ENCODE peak calls at places on chromosomes 11 and 22, in nine cellular contexts. G is esophagus squamous epithelium, W is Panc1, K is adrenal gland, M is left ventricle myocardium inferior, P is body of pancreas, U is GM13977, T is fibroblast of villous mesenchyme, O is OCI-LY7. Y is an unnamed sample.

GRCh38 chr11:68583047-68583446 is 101.3 kb upstream of the GAL start:
- DNase-seq in U (no peak), T (peak), K (no peak), P (no peak), W (no peak), G (no peak), M (no peak), O (no peak), Y (no peak)

GRCh38 chr11:128331317-128331716 is 256.0 kb downstream of the ETS1 start:
- DNase-seq in P (no peak), M (no peak), T (no peak), W (no peak), O (peak), G (no peak), K (no peak), U (no peak), Y (no peak)

GRCh38 chr11:66055021-66055420 is 2.9 kb downstream of the SF3B2 start:
- DNase-seq in U (no peak), M (no peak), W (no peak), P (no peak), O (no peak), K (no peak), T (no peak), G (no peak), Y (no peak)

GRCh38 chr11:12278766-12279671 is 98.4 kb upstream of the PARVA start:
- DNase-seq in G (no peak), K (no peak), U (no peak), O (no peak), M (no peak), P (peak), T (no peak), W (no peak), Y (no peak)

GRCh38 chr11:94602430-94603372 is 35.5 kb downstream of the PIWIL4 start:
- DNase-seq in U (peak), O (peak), K (peak), T (peak), G (no peak), M (peak), P (peak), W (peak), Y (no peak)

GRCh38 chr11:120546312-120547205 is 35.0 kb downstream of the GRIK4 start:
- DNase-seq in K (peak), W (no peak), U (no peak), T (peak), M (no peak), O (no peak), G (no peak), P (peak), Y (no peak)

GRCh38 chr11:122706689-122707088 is 51.2 kb downstream of the UBASH3B start:
- DNase-seq in T (peak), G (no peak), K (no peak), P (no peak), W (no peak), U (no peak), O (no peak), M (no peak), Y (no peak)

GRCh38 chr11:105699203-105699602 is 89.3 kb downstream of the GRIA4 start:
- DNase-seq in U (no peak), M (no peak), G (no peak), P (no peak), T (no peak), O (no peak), K (no peak), W (no peak), Y (no peak)

GRCh38 chr22:31488988-31489617 is 539 bp downstream of the EIF4ENIF1 start:
- DNase-seq in T (peak), P (peak), G (no peak), O (peak), M (peak), K (peak), W (no peak), U (peak), Y (peak)

GRCh38 chr11:2293396-2294339 is 8.1 kb downstream of the C11orf21 start:
- DNase-seq in M (no peak), P (no peak), K (no peak), G (no peak), U (no peak), T (no peak), O (no peak), W (no peak), Y (no peak)

GRCh38 chr11:36509265-36509664 is 807 bp downstream of the TRAF6 start:
- DNase-seq in T (peak), K (peak), P (no peak), O (peak), U (no peak), M (no peak), G (no peak), W (no peak), Y (peak)

GRCh38 chr11:11620251-11620965 is 1.4 kb downstream of the GALNT18 start:
- DNase-seq in P (peak), K (peak), T (no peak), W (no peak), U (peak), O (no peak), G (no peak), M (peak), Y (peak)

GRCh38 chr22:10961043-10961860 is 4566.7 kb upstream of the OR11H1 start:
- DNase-seq in W (no peak), P (no peak), M (no peak), O (no peak), U (peak), T (no peak), G (no peak), K (no peak), Y (no peak)

GRCh38 chr11:134668076-134668475 is 256.0 kb upstream of the B3GAT1 start:
- DNase-seq in P (no peak), G (no peak), U (no peak), T (no peak), W (no peak), K (no peak), M (no peak), O (no peak), Y (no peak)

GRCh38 chr11:110207089-110207488 is 89.3 kb downstream of the RDX start:
- DNase-seq in W (no peak), U (no peak), M (no peak), K (no peak), T (no peak), O (no peak), P (no peak), G (no peak), Y (no peak)

GRCh38 chr11:6813651-6814050 is 14.2 kb upstream of the OR6A2 start:
- DNase-seq in W (no peak), G (no peak), M (no peak), P (no peak), O (no peak), K (no peak), T (no peak), U (no peak), Y (no peak)

GRCh38 chr11:129302386-129303101 is 73.1 kb upstream of the BARX2 start:
- DNase-seq in T (no peak), P (no peak), G (no peak), W (no peak), O (no peak), U (no peak), M (no peak), K (no peak), Y (no peak)

GRCh38 chr22:44438481-44439131 is 59.4 kb downstream of the RTL6 start:
- DNase-seq in W (no peak), T (no peak), O (no peak), G (no peak), K (no peak), M (no peak), P (no peak), U (no peak), Y (no peak)

GRCh38 chr11:71129624-71130023 is 122.8 kb downstream of the SHANK2 start:
- DNase-seq in G (no peak), O (no peak), M (no peak), U (no peak), P (no peak), T (peak), W (no peak), K (no peak), Y (no peak)

GRCh38 chr11:72216638-72217037 is at the start of gene FOLR2:
- DNase-seq in P (no peak), G (no peak), T (no peak), K (no peak), O (no peak), M (no peak), U (no peak), W (no peak), Y (no peak)

GRCh38 chr22:39594411-39594810 is 23.9 kb downstream of the CACNA1I start:
- DNase-seq in G (no peak), U (no peak), W (no peak), M (no peak), P (no peak), K (no peak), T (no peak), O (no peak), Y (no peak)

GRCh38 chr11:12088047-12088481 is 22.3 kb upstream of the MICAL2 start:
- DNase-seq in M (peak), G (no peak), U (no peak), P (peak), K (no peak), W (no peak), O (no peak), T (peak), Y (peak)

GRCh38 chr11:108135845-108136599 is 14.7 kb downstream of the ACAT1 start:
- DNase-seq in W (no peak), M (no peak), O (peak), K (no peak), T (peak), G (no peak), U (peak), P (no peak), Y (peak)

GRCh38 chr22:41780714-41781507 is 19.6 kb upstream of the CCDC134 start:
- DNase-seq in O (peak), W (no peak), U (peak), P (peak), T (peak), M (peak), K (peak), G (peak), Y (peak)

GRCh38 chr11:69380921-69381581 is 87.1 kb downstream of the MYEOV start:
- DNase-seq in K (no peak), U (no peak), M (no peak), O (no peak), P (no peak), T (no peak), G (no peak), W (no peak), Y (no peak)

GRCh38 chr22:32219030-32219429 is 14.2 kb upstream of the RFPL2 start:
- DNase-seq in P (no peak), M (no peak), W (no peak), G (no peak), K (no peak), U (no peak), T (no peak), O (no peak), Y (no peak)

GRCh38 chr11:1879941-1880720 is 11.6 kb downstream of the PRR33 start:
- DNase-seq in O (no peak), G (no peak), U (no peak), W (no peak), M (peak), K (peak), T (no peak), P (peak), Y (peak)

GRCh38 chr11:44849922-44850321 is 100.8 kb downstream of the TP53I11 start:
- DNase-seq in P (no peak), T (no peak), M (no peak), W (no peak), O (no peak), G (no peak), K (no peak), U (no peak), Y (no peak)

DNA sequence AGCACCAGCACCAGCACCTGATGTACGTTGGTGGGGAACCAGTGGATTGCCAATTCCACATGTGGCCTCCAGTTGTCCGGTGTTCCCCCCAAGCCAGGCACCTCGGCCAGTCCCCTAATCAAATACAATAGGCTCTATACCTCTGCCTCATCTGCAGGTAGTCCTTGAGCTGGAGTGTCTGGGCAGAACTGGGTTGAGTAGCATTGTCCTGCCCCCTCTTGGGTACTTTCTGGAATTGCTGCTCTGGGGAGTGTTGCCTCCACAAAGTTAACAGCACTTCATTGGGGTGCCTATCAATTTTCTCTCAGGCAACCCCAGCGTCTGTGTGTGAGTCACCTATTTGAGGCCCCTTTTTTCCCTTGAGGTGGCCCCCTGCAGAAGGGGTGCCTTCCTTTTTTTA is 413.0 kb upstream of the LARGE1 start:
- DNase-seq in U (no peak), P (no peak), K (no peak), G (no peak), M (no peak), O (no peak), W (no peak), T (no peak), Y (no peak)
- TF ChIP-seq CTCF in U (no peak), P (no peak), K (no peak), G (no peak), M (peak), O (no peak), W (no peak), T (no peak), Y (no peak)

GRCh38 chr11:116422976-116423375 is 349.8 kb downstream of the BUD13 start:
- DNase-seq in M (no peak), U (no peak), O (no peak), K (no peak), W (no peak), P (no peak), T (no peak), G (no peak), Y (no peak)
- TF ChIP-seq CTCF in M (no peak), U (no peak), O (no peak), K (no peak), W (no peak), P (no peak), T (no peak), G (no peak), Y (no peak)

DNA sequence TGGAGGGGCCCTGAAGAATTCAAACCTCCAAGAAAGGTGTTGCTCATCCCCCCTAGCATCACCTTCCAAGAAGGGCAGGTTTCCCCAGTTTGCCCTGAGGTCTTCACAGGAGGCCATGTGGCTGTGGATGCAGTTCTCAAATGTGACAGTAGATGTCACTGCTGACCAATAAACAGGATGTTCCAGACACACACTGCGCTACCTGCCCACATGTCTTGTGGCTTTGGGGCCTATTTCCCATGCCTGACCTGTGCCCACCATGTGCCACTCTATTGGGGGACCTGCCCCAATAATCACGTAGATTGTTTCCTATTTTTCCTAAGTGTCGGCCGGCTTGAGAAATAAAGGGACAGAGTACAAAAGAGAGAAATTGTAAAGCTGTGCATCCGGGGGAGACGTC is 4.5 kb downstream of the GSTT2 start:
- DNase-seq in K (peak), T (peak), P (no peak), O (peak), W (no peak), M (no peak), U (no peak), G (no peak), Y (no peak)
- TF ChIP-seq CTCF in K (no peak), T (peak), P (no peak), O (peak), W (no peak), M (peak), U (peak), G (peak), Y (no peak)

DNA sequence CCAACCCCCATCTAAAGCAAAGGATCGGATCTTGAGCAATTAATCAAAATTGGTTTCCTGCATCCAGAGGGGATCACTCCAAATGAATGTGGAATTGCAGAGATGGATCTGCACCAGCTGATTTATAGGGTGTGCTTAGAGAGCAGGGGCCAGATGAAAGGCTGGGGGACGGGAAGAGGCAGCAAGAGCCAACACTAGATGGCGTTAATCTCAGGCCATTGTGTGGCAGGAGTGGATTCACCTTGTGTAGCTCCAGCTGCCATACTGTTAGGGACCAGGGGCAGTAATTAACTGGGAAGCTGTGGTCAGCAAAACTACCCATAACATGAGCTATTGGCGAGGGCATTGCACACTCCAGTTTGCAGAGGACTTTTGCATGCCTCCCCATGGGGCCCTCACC is 35.6 kb downstream of the SERPINH1 start:
- DNase-seq in P (no peak), G (no peak), T (no peak), W (no peak), O (peak), U (peak), K (peak), M (no peak), Y (peak)
- TF ChIP-seq CTCF in P (no peak), G (no peak), T (peak), W (peak), O (peak), U (peak), K (peak), M (peak), Y (peak)

Y was measured in activated CD8-positive, alpha-beta T cell treated with anti-CD3 and anti-CD28 coated beads for 36 hours.